ENCODE peak calls at places on chromosomes 7 and 10, in five cellular contexts. T, F, Y, O and M are unnamed samples.

GRCh38 chr10:21919117-21919516 is 84.4 kb downstream of the DNAJC1 start:
- DNase-seq in T (no peak), F (no peak), Y (no peak), O (no peak), M (no peak)

GRCh38 chr10:129517680-129518057 is 50.6 kb downstream of the MGMT start:
- DNase-seq in T (no peak), F (no peak), Y (no peak), O (no peak), M (no peak)

GRCh38 chr10:97320480-97321031 is 1.5 kb downstream of the FRAT1 start:
- DNase-seq in T (no peak), F (peak), Y (no peak), O (no peak), M (no peak)

GRCh38 chr7:112529486-112529885 is 48.7 kb downstream of the LSMEM1 start:
- DNase-seq in T (no peak), F (no peak), Y (no peak), O (no peak), M (no peak)

GRCh38 chr10:110641256-110641655 is 2.9 kb upstream of the RBM20 start:
- DNase-seq in T (peak), F (peak), Y (no peak), O (no peak), M (peak)

GRCh38 chr10:44056206-44056605 is 328.7 kb downstream of the CXCL12 start:
- DNase-seq in T (no peak), F (no peak), Y (no peak), O (no peak), M (no peak)

GRCh38 chr7:155255660-155256059 is 42.0 kb upstream of the INSIG1 start:
- DNase-seq in T (no peak), F (no peak), Y (no peak), O (no peak), M (no peak)

GRCh38 chr7:45033931-45034290 is 33.9 kb downstream of the CCM2 start:
- DNase-seq in T (no peak), F (no peak), Y (no peak), O (no peak), M (no peak)

GRCh38 chr7:38796636-38797501 is 112.1 kb downstream of the VPS41 start:
- DNase-seq in T (peak), F (peak), Y (peak), O (peak), M (peak)

GRCh38 chr7:114921636-114922150 is at the start of gene MDFIC:
- DNase-seq in T (peak), F (no peak), Y (no peak), O (no peak), M (no peak)

GRCh38 chr10:30432631-30433285 is 1.2 kb upstream of the MAP3K8 start:
- DNase-seq in T (no peak), F (no peak), Y (no peak), O (no peak), M (no peak)

GRCh38 chr7:158356454-158356853 is 231.2 kb downstream of the PTPRN2 start:
- DNase-seq in T (no peak), F (peak), Y (no peak), O (no peak), M (no peak)